ENCODE peak calls at places on chromosomes 4 and X, in six cellular contexts. One of them, this sample, is unnamed.

GRCh38 chr4:145587088-145587487 is 32.1 kb upstream of the MMAA start:
- DNase-seq in retina: no peak
- DNase-seq in activated CD4-positive, alpha-beta T cell treated with anti-CD3 and anti-CD28 coated beads, Interleukin-2, amount 50 U/mL, for 1 hour: no peak
- DNase-seq in sciatic nerve: no peak
- DNase-seq in LHCN-M2: no peak
- DNase-seq in tibial nerve: no peak
- DNase-seq in this sample: no peak

GRCh38 chrX:125205084-125205917 is 114.4 kb upstream of the TEX13C start:
- DNase-seq in tibial nerve: peak; percentile 12
- DNase-seq in retina: peak; percentile 89
- DNase-seq in LHCN-M2: no peak
- DNase-seq in sciatic nerve: peak; percentile 62
- DNase-seq in activated CD4-positive, alpha-beta T cell treated with anti-CD3 and anti-CD28 coated beads, Interleukin-2, amount 50 U/mL, for 1 hour: no peak
- DNase-seq in this sample: no peak

GRCh38 chr4:5391492-5391891 is 316.9 kb downstream of the EVC2 start:
- DNase-seq in LHCN-M2: no peak
- DNase-seq in retina: no peak
- DNase-seq in sciatic nerve: no peak
- DNase-seq in tibial nerve: no peak
- DNase-seq in activated CD4-positive, alpha-beta T cell treated with anti-CD3 and anti-CD28 coated beads, Interleukin-2, amount 50 U/mL, for 1 hour: no peak
- DNase-seq in this sample: no peak

GRCh38 chr4:114807759-114808404 is 209.3 kb downstream of the UGT8 start:
- DNase-seq in activated CD4-positive, alpha-beta T cell treated with anti-CD3 and anti-CD28 coated beads, Interleukin-2, amount 50 U/mL, for 1 hour: peak; percentile 6
- DNase-seq in LHCN-M2: peak; percentile 26
- DNase-seq in tibial nerve: no peak
- DNase-seq in retina: no peak
- DNase-seq in sciatic nerve: no peak
- DNase-seq in this sample: no peak

GRCh38 chr4:1602621-1603412 is 81.3 kb downstream of the FAM53A start:
- DNase-seq in activated CD4-positive, alpha-beta T cell treated with anti-CD3 and anti-CD28 coated beads, Interleukin-2, amount 50 U/mL, for 1 hour: no peak
- DNase-seq in sciatic nerve: no peak
- DNase-seq in tibial nerve: no peak
- DNase-seq in LHCN-M2: no peak
- DNase-seq in retina: no peak
- DNase-seq in this sample: peak; percentile 45

GRCh38 chr4:48698029-48698901 is 81.8 kb downstream of the FRYL start:
- DNase-seq in tibial nerve: peak; percentile 45
- DNase-seq in sciatic nerve: peak; percentile 70
- DNase-seq in retina: peak; percentile 60
- DNase-seq in LHCN-M2: peak; percentile 94
- DNase-seq in activated CD4-positive, alpha-beta T cell treated with anti-CD3 and anti-CD28 coated beads, Interleukin-2, amount 50 U/mL, for 1 hour: no peak
- DNase-seq in this sample: no peak

GRCh38 chr4:114883641-114884040 is 229.8 kb downstream of the NDST4 start:
- DNase-seq in activated CD4-positive, alpha-beta T cell treated with anti-CD3 and anti-CD28 coated beads, Interleukin-2, amount 50 U/mL, for 1 hour: no peak
- DNase-seq in sciatic nerve: no peak
- DNase-seq in tibial nerve: no peak
- DNase-seq in retina: no peak
- DNase-seq in LHCN-M2: no peak
- DNase-seq in this sample: no peak

GRCh38 chr4:141036786-141037185 is 96.5 kb downstream of the RNF150 start:
- DNase-seq in activated CD4-positive, alpha-beta T cell treated with anti-CD3 and anti-CD28 coated beads, Interleukin-2, amount 50 U/mL, for 1 hour: no peak
- DNase-seq in tibial nerve: no peak
- DNase-seq in LHCN-M2: no peak
- DNase-seq in retina: no peak
- DNase-seq in sciatic nerve: no peak
- DNase-seq in this sample: no peak

GRCh38 chr4:78155616-78156105 is 98.5 kb downstream of the FRAS1 start:
- DNase-seq in retina: no peak
- DNase-seq in LHCN-M2: peak; percentile 76
- DNase-seq in sciatic nerve: no peak
- DNase-seq in activated CD4-positive, alpha-beta T cell treated with anti-CD3 and anti-CD28 coated beads, Interleukin-2, amount 50 U/mL, for 1 hour: no peak
- DNase-seq in tibial nerve: no peak
- DNase-seq in this sample: no peak

GRCh38 chr4:156505341-156505955 is 466.2 kb downstream of the PDGFC start:
- DNase-seq in retina: no peak
- DNase-seq in activated CD4-positive, alpha-beta T cell treated with anti-CD3 and anti-CD28 coated beads, Interleukin-2, amount 50 U/mL, for 1 hour: no peak
- DNase-seq in sciatic nerve: no peak
- DNase-seq in LHCN-M2: no peak
- DNase-seq in tibial nerve: no peak
- DNase-seq in this sample: no peak

GRCh38 chrX:154596290-154596929 is 11.5 kb downstream of the CTAG1A start:
- DNase-seq in activated CD4-positive, alpha-beta T cell treated with anti-CD3 and anti-CD28 coated beads, Interleukin-2, amount 50 U/mL, for 1 hour: no peak
- DNase-seq in retina: no peak
- DNase-seq in tibial nerve: no peak
- DNase-seq in sciatic nerve: no peak
- DNase-seq in LHCN-M2: peak; percentile 65
- DNase-seq in this sample: no peak

GRCh38 chr4:118942465-118942864 is 53.8 kb downstream of the SYNPO2 start:
- DNase-seq in retina: no peak
- DNase-seq in LHCN-M2: peak; percentile 75
- DNase-seq in sciatic nerve: no peak
- DNase-seq in activated CD4-positive, alpha-beta T cell treated with anti-CD3 and anti-CD28 coated beads, Interleukin-2, amount 50 U/mL, for 1 hour: no peak
- DNase-seq in tibial nerve: no peak
- DNase-seq in this sample: no peak

GRCh38 chr4:189128341-189128740 is 812.3 kb upstream of the FRG1 start:
- DNase-seq in sciatic nerve: no peak
- DNase-seq in activated CD4-positive, alpha-beta T cell treated with anti-CD3 and anti-CD28 coated beads, Interleukin-2, amount 50 U/mL, for 1 hour: no peak
- DNase-seq in LHCN-M2: no peak
- DNase-seq in retina: no peak
- DNase-seq in tibial nerve: no peak
- DNase-seq in this sample: no peak

GRCh38 chr4:10089346-10089745 is 27.3 kb downstream of the WDR1 start:
- DNase-seq in sciatic nerve: no peak
- DNase-seq in tibial nerve: no peak
- DNase-seq in retina: no peak
- DNase-seq in LHCN-M2: no peak
- DNase-seq in activated CD4-positive, alpha-beta T cell treated with anti-CD3 and anti-CD28 coated beads, Interleukin-2, amount 50 U/mL, for 1 hour: no peak
- DNase-seq in this sample: no peak

GRCh38 chr4:37455301-37456062 is 210.9 kb downstream of the NWD2 start:
- DNase-seq in LHCN-M2: no peak
- DNase-seq in sciatic nerve: no peak
- DNase-seq in activated CD4-positive, alpha-beta T cell treated with anti-CD3 and anti-CD28 coated beads, Interleukin-2, amount 50 U/mL, for 1 hour: no peak
- DNase-seq in tibial nerve: no peak
- DNase-seq in retina: no peak
- DNase-seq in this sample: no peak

GRCh38 chrX:45295587-45295986 is 94.9 kb upstream of the DIPK2B start:
- DNase-seq in LHCN-M2: peak; percentile 87
- DNase-seq in activated CD4-positive, alpha-beta T cell treated with anti-CD3 and anti-CD28 coated beads, Interleukin-2, amount 50 U/mL, for 1 hour: no peak
- DNase-seq in retina: no peak
- DNase-seq in tibial nerve: no peak
- DNase-seq in sciatic nerve: no peak
- DNase-seq in this sample: no peak

GRCh38 chr4:98260047-98260578 is 1.1 kb upstream of the RAP1GDS1 start:
- DNase-seq in tibial nerve: no peak
- DNase-seq in retina: peak; percentile 91
- DNase-seq in activated CD4-positive, alpha-beta T cell treated with anti-CD3 and anti-CD28 coated beads, Interleukin-2, amount 50 U/mL, for 1 hour: peak; percentile 22
- DNase-seq in LHCN-M2: peak; percentile 34
- DNase-seq in sciatic nerve: peak; percentile 75
- DNase-seq in this sample: peak; percentile 11

GRCh38 chr4:47239649-47240048 is 208.3 kb downstream of the GABRB1 start:
- DNase-seq in tibial nerve: no peak
- DNase-seq in retina: no peak
- DNase-seq in sciatic nerve: no peak
- DNase-seq in activated CD4-positive, alpha-beta T cell treated with anti-CD3 and anti-CD28 coated beads, Interleukin-2, amount 50 U/mL, for 1 hour: no peak
- DNase-seq in LHCN-M2: no peak
- DNase-seq in this sample: no peak

GRCh38 chr4:47031713-47032404 is 492 bp downstream of the GABRB1 start:
- DNase-seq in activated CD4-positive, alpha-beta T cell treated with anti-CD3 and anti-CD28 coated beads, Interleukin-2, amount 50 U/mL, for 1 hour: no peak
- DNase-seq in retina: no peak
- DNase-seq in sciatic nerve: no peak
- DNase-seq in LHCN-M2: no peak
- DNase-seq in tibial nerve: no peak
- DNase-seq in this sample: no peak

GRCh38 chr4:151184523-151185458 is 85.4 kb downstream of the RPS3A start:
- DNase-seq in activated CD4-positive, alpha-beta T cell treated with anti-CD3 and anti-CD28 coated beads, Interleukin-2, amount 50 U/mL, for 1 hour: no peak
- DNase-seq in tibial nerve: no peak
- DNase-seq in retina: no peak
- DNase-seq in LHCN-M2: peak; percentile 54
- DNase-seq in sciatic nerve: no peak
- DNase-seq in this sample: no peak

GRCh38 chr4:152109585-152110509 is 349.0 kb upstream of the GATB start:
- DNase-seq in activated CD4-positive, alpha-beta T cell treated with anti-CD3 and anti-CD28 coated beads, Interleukin-2, amount 50 U/mL, for 1 hour: no peak
- DNase-seq in LHCN-M2: peak; percentile 27
- DNase-seq in sciatic nerve: no peak
- DNase-seq in tibial nerve: no peak
- DNase-seq in retina: no peak
- DNase-seq in this sample: no peak

GRCh38 chrX:102067966-102068723 is 57.3 kb upstream of the TCEAL2 start:
- DNase-seq in sciatic nerve: no peak
- DNase-seq in tibial nerve: no peak
- DNase-seq in activated CD4-positive, alpha-beta T cell treated with anti-CD3 and anti-CD28 coated beads, Interleukin-2, amount 50 U/mL, for 1 hour: peak; percentile 13
- DNase-seq in retina: peak; percentile 18
- DNase-seq in LHCN-M2: peak; percentile 5
- DNase-seq in this sample: peak; percentile 21

GRCh38 chr4:94454405-94454804 is 2.7 kb downstream of the PDLIM5 start:
- DNase-seq in sciatic nerve: no peak
- DNase-seq in activated CD4-positive, alpha-beta T cell treated with anti-CD3 and anti-CD28 coated beads, Interleukin-2, amount 50 U/mL, for 1 hour: no peak
- DNase-seq in retina: no peak
- DNase-seq in tibial nerve: no peak
- DNase-seq in LHCN-M2: no peak
- DNase-seq in this sample: no peak

GRCh38 chrX:31130457-31131215 is 58.8 kb upstream of the FTHL17 start:
- DNase-seq in LHCN-M2: peak; percentile 43
- DNase-seq in retina: no peak
- DNase-seq in tibial nerve: no peak
- DNase-seq in activated CD4-positive, alpha-beta T cell treated with anti-CD3 and anti-CD28 coated beads, Interleukin-2, amount 50 U/mL, for 1 hour: no peak
- DNase-seq in sciatic nerve: no peak
- DNase-seq in this sample: no peak

GRCh38 chr4:164224871-164225270 is 529.1 kb upstream of the SMIM31 start:
- DNase-seq in LHCN-M2: peak; percentile 70
- DNase-seq in tibial nerve: no peak
- DNase-seq in sciatic nerve: no peak
- DNase-seq in retina: no peak
- DNase-seq in activated CD4-positive, alpha-beta T cell treated with anti-CD3 and anti-CD28 coated beads, Interleukin-2, amount 50 U/mL, for 1 hour: no peak
- DNase-seq in this sample: no peak

GRCh38 chr4:22420291-22420690 is 95.6 kb downstream of the ADGRA3 start:
- DNase-seq in sciatic nerve: no peak
- DNase-seq in LHCN-M2: no peak
- DNase-seq in retina: no peak
- DNase-seq in activated CD4-positive, alpha-beta T cell treated with anti-CD3 and anti-CD28 coated beads, Interleukin-2, amount 50 U/mL, for 1 hour: no peak
- DNase-seq in tibial nerve: no peak
- DNase-seq in this sample: no peak

GRCh38 chrX:84123585-84123984 is 64.4 kb downstream of the RPS6KA6 start:
- DNase-seq in tibial nerve: no peak
- DNase-seq in activated CD4-positive, alpha-beta T cell treated with anti-CD3 and anti-CD28 coated beads, Interleukin-2, amount 50 U/mL, for 1 hour: no peak
- DNase-seq in LHCN-M2: no peak
- DNase-seq in sciatic nerve: no peak
- DNase-seq in retina: no peak
- DNase-seq in this sample: no peak

GRCh38 chr4:3302164-3302785 is 9.5 kb downstream of the RGS12 start:
- DNase-seq in LHCN-M2: no peak
- DNase-seq in tibial nerve: no peak
- DNase-seq in sciatic nerve: peak; percentile 54
- DNase-seq in retina: no peak
- DNase-seq in activated CD4-positive, alpha-beta T cell treated with anti-CD3 and anti-CD28 coated beads, Interleukin-2, amount 50 U/mL, for 1 hour: peak; percentile 79
- DNase-seq in this sample: peak; percentile 97

GRCh38 chr4:5708829-5709680 is 696 bp upstream of the EVC2 start:
- DNase-seq in retina: no peak
- DNase-seq in tibial nerve: no peak
- DNase-seq in LHCN-M2: peak; percentile 73
- DNase-seq in activated CD4-positive, alpha-beta T cell treated with anti-CD3 and anti-CD28 coated beads, Interleukin-2, amount 50 U/mL, for 1 hour: no peak
- DNase-seq in sciatic nerve: no peak
- DNase-seq in this sample: no peak

GRCh38 chrX:115017455-115017854 is at the start of gene IL13RA2:
- DNase-seq in sciatic nerve: no peak
- DNase-seq in tibial nerve: no peak
- DNase-seq in LHCN-M2: no peak
- DNase-seq in retina: no peak
- DNase-seq in activated CD4-positive, alpha-beta T cell treated with anti-CD3 and anti-CD28 coated beads, Interleukin-2, amount 50 U/mL, for 1 hour: no peak
- DNase-seq in this sample: no peak

GRCh38 chrX:54012830-54013500 is 31.3 kb downstream of the PHF8 start:
- DNase-seq in activated CD4-positive, alpha-beta T cell treated with anti-CD3 and anti-CD28 coated beads, Interleukin-2, amount 50 U/mL, for 1 hour: no peak
- DNase-seq in LHCN-M2: no peak
- DNase-seq in retina: no peak
- DNase-seq in sciatic nerve: no peak
- DNase-seq in tibial nerve: no peak
- DNase-seq in this sample: no peak

GRCh38 chrX:74613350-74614192 is 853 bp downstream of the RLIM start:
- DNase-seq in tibial nerve: no peak
- DNase-seq in activated CD4-positive, alpha-beta T cell treated with anti-CD3 and anti-CD28 coated beads, Interleukin-2, amount 50 U/mL, for 1 hour: no peak
- DNase-seq in retina: peak; percentile 38
- DNase-seq in sciatic nerve: no peak
- DNase-seq in LHCN-M2: peak; percentile 44
- DNase-seq in this sample: no peak

GRCh38 chrX:21740329-21741274 is 17.3 kb downstream of the SMPX start:
- DNase-seq in activated CD4-positive, alpha-beta T cell treated with anti-CD3 and anti-CD28 coated beads, Interleukin-2, amount 50 U/mL, for 1 hour: no peak
- DNase-seq in sciatic nerve: peak; percentile 67
- DNase-seq in tibial nerve: peak; percentile 11
- DNase-seq in LHCN-M2: no peak
- DNase-seq in retina: no peak
- DNase-seq in this sample: no peak

GRCh38 chr4:75512336-75513211 is 1.6 kb downstream of the RCHY1 start:
- DNase-seq in tibial nerve: no peak
- DNase-seq in sciatic nerve: no peak
- DNase-seq in retina: no peak
- DNase-seq in activated CD4-positive, alpha-beta T cell treated with anti-CD3 and anti-CD28 coated beads, Interleukin-2, amount 50 U/mL, for 1 hour: no peak
- DNase-seq in LHCN-M2: peak; percentile 91
- DNase-seq in this sample: no peak

GRCh38 chrX:41238543-41238942 is 95.4 kb upstream of the DDX3X start:
- DNase-seq in LHCN-M2: peak; percentile 33
- DNase-seq in retina: no peak
- DNase-seq in sciatic nerve: no peak
- DNase-seq in activated CD4-positive, alpha-beta T cell treated with anti-CD3 and anti-CD28 coated beads, Interleukin-2, amount 50 U/mL, for 1 hour: no peak
- DNase-seq in tibial nerve: no peak
- DNase-seq in this sample: no peak